ENCODE peak calls at places on chromosomes 5 and 9, in ten cellular contexts. K is SJSA1; L is aorta; N is testis; Q is naive thymus-derived CD4-positive, alpha-beta T cell; V is GM23338; Y is MM.1S; O is thoracic aorta; W is SK-N-SH; T is upper lobe of right lung. M is an unnamed sample. For H3K27me3, the result is how much of the 10 kb centered on the place peaks cover.

GRCh38 chr5:134088994-134089560 is 25.4 kb upstream of the TCF7 start:
- DNase-seq in T (no peak), Y (no peak), W (peak), O (no peak), K (no peak), L (no peak), N (no peak), Q (no peak), V (no peak), M (no peak)

GRCh38 chr5:32057157-32058096 is 116.7 kb downstream of the GOLPH3 start:
- DNase-seq in O (no peak), K (no peak), T (no peak), Q (no peak), W (no peak), Y (no peak), N (no peak), V (peak), L (no peak), M (no peak)

GRCh38 chr9:120735415-120736126 is 21.3 kb upstream of the MEGF9 start:
- DNase-seq in V (no peak), Y (no peak), Q (no peak), W (no peak), N (no peak), O (no peak), T (peak), L (no peak), K (no peak), M (no peak)

GRCh38 chr5:50406874-50407273 is 34.2 kb downstream of the EMB start:
- DNase-seq in W (no peak), T (no peak), Q (no peak), K (no peak), O (no peak), L (no peak), V (no peak), N (no peak), Y (no peak), M (no peak)

GRCh38 chr9:38360880-38361836 is 31.3 kb upstream of the ALDH1B1 start:
- DNase-seq in W (no peak), T (no peak), L (no peak), N (no peak), K (no peak), Q (no peak), V (no peak), Y (no peak), O (no peak), M (no peak)

GRCh38 chr5:143918961-143919360 is 107.0 kb downstream of the HMHB1 start:
- DNase-seq in W (no peak), K (no peak), V (no peak), Q (no peak), O (no peak), L (no peak), T (no peak), N (no peak), Y (no peak), M (no peak)

GRCh38 chr9:134293576-134294227 is 32.6 kb upstream of the RXRA start:
- DNase-seq in L (peak), V (no peak), T (no peak), Y (no peak), K (no peak), Q (no peak), O (no peak), N (no peak), W (peak), M (no peak)

GRCh38 chr5:149257875-149258705 is 13.6 kb upstream of the AFAP1L1 start:
- DNase-seq in Y (no peak), L (no peak), T (no peak), V (no peak), K (peak), O (no peak), Q (no peak), W (no peak), N (no peak), M (no peak)

GRCh38 chr5:21711854-21712752 is 1141.0 kb downstream of the CDH12 start:
- DNase-seq in W (no peak), Y (no peak), V (peak), K (no peak), L (no peak), T (no peak), N (no peak), Q (no peak), O (no peak), M (no peak)

GRCh38 chr5:39892708-39893107 is 467.9 kb upstream of the DAB2 start:
- DNase-seq in T (no peak), N (no peak), Y (peak), O (no peak), L (no peak), V (no peak), K (no peak), Q (no peak), W (no peak), M (no peak)

GRCh38 chr9:117555964-117556629 is 141.2 kb upstream of the ASTN2 start:
- DNase-seq in Y (peak), L (no peak), Q (no peak), O (no peak), V (peak), T (peak), W (peak), N (peak), K (peak), M (peak)

GRCh38 chr9:109652112-109652511 is 127.9 kb upstream of the PALM2AKAP2 start:
- DNase-seq in K (no peak), O (no peak), Q (no peak), N (no peak), L (no peak), T (no peak), Y (no peak), V (no peak), W (no peak), M (no peak)

GRCh38 chr5:123951204-123951977 is 439.4 kb downstream of the CSNK1G3 start:
- DNase-seq in K (peak), W (no peak), T (no peak), Q (no peak), N (no peak), V (no peak), Y (no peak), O (no peak), L (no peak), M (no peak)

GRCh38 chr9:134861586-134862334 is 18.9 kb upstream of the FCN2 start:
- DNase-seq in K (peak), N (no peak), Q (no peak), O (no peak), V (no peak), T (peak), Y (no peak), L (no peak), W (no peak), M (no peak)

GRCh38 chr9:29778281-29778849 is 2205.1 kb upstream of the C9orf72 start:
- DNase-seq in K (no peak), Q (no peak), O (no peak), V (no peak), T (no peak), L (no peak), W (no peak), Y (no peak), N (no peak), M (no peak)

GRCh38 chr9:83384214-83384613 is 154.0 kb downstream of the FRMD3 start:
- DNase-seq in L (no peak), W (peak), T (no peak), Y (no peak), K (no peak), O (no peak), V (no peak), Q (no peak), N (no peak), M (no peak)

GRCh38 chr9:120927125-120928014 is 774 bp upstream of the TRAF1 start:
- DNase-seq in K (no peak), N (no peak), O (no peak), W (no peak), Y (no peak), T (no peak), Q (no peak), V (no peak), L (no peak), M (no peak)

GRCh38 chr5:133035224-133035623 is 8.9 kb upstream of the ZCCHC10 start:
- DNase-seq in Q (no peak), Y (no peak), O (no peak), W (no peak), T (no peak), L (no peak), N (no peak), K (no peak), V (no peak), M (no peak)

GRCh38 chr9:78680196-78680595 is 383.3 kb downstream of the PSAT1 start:
- DNase-seq in L (no peak), K (no peak), Y (no peak), O (no peak), N (no peak), V (peak), Q (no peak), T (no peak), W (no peak), M (no peak)

GRCh38 chr9:116741106-116741740 is 54.1 kb downstream of the TRIM32 start:
- DNase-seq in K (no peak), Q (no peak), T (no peak), Y (no peak), V (peak), O (no peak), W (no peak), N (no peak), L (no peak), M (peak)

GRCh38 chr5:90747175-90747574 is 188.6 kb downstream of the ADGRV1 start:
- DNase-seq in W (no peak), V (no peak), N (no peak), K (no peak), O (no peak), Q (no peak), T (no peak), Y (no peak), L (no peak), M (no peak)

GRCh38 chr9:89536618-89537017 is 38.7 kb upstream of the SEMA4D start:
- DNase-seq in O (no peak), L (no peak), Y (no peak), Q (no peak), W (peak), V (no peak), N (no peak), K (no peak), T (no peak), M (no peak)

GRCh38 chr9:504921-505821 is 290.5 kb downstream of the DOCK8 start:
- DNase-seq in L (peak), W (peak), K (no peak), T (peak), Y (no peak), N (peak), V (peak), O (no peak), Q (peak), M (peak)

GRCh38 chr9:120999317-120999716 is 50.8 kb downstream of the C5 start:
- DNase-seq in O (no peak), Y (no peak), V (no peak), Q (no peak), N (no peak), T (no peak), L (no peak), K (no peak), W (no peak), M (no peak)

GRCh38 chr5:140570058-140570457 is 5.4 kb downstream of the SLC35A4 start:
- DNase-seq in K (no peak), T (peak), N (no peak), O (no peak), Q (no peak), V (no peak), W (no peak), Y (no peak), L (no peak), M (peak)

GRCh38 chr5:6822068-6822467 is 108.8 kb downstream of the TENT4A start:
- DNase-seq in W (no peak), Q (no peak), N (no peak), L (no peak), T (no peak), Y (no peak), V (no peak), K (no peak), O (no peak), M (no peak)

GRCh38 chr5:57551974-57552537 is 69.4 kb upstream of the ACTBL2 start:
- DNase-seq in V (no peak), N (no peak), K (no peak), O (no peak), Q (no peak), W (no peak), L (no peak), T (no peak), Y (no peak), M (no peak)

GRCh38 chr9:111287127-111287526 is 42.9 kb downstream of the OR2K2 start:
- DNase-seq in W (no peak), V (peak), Q (no peak), Y (no peak), O (no peak), N (no peak), K (no peak), L (no peak), T (no peak), M (no peak)

GRCh38 chr5:136424835-136425694 is 59.7 kb upstream of the TRPC7 start:
- DNase-seq in W (peak), Q (no peak), O (no peak), Y (peak), T (peak), K (peak), N (peak), L (peak), V (peak), M (peak)

GRCh38 chr9:75360258-75360657 is 271.9 kb downstream of the OSTF1 start:
- DNase-seq in Q (no peak), T (no peak), W (no peak), K (no peak), N (no peak), Y (no peak), L (no peak), V (peak), O (no peak), M (no peak)

GRCh38 chr5:2751592-2752021 is at the start of gene IRX2:
- DNase-seq in K (peak), T (peak), V (peak), N (peak), W (no peak), O (no peak), L (no peak), Y (no peak), Q (no peak), M (peak)

GRCh38 chr5:84603557-84604185 is 219.0 kb upstream of the EDIL3 start:
- DNase-seq in L (peak), O (no peak), Q (no peak), N (no peak), K (no peak), Y (no peak), W (no peak), T (no peak), V (no peak), M (no peak)

GRCh38 chr5:179827684-179828083 is 7.0 kb downstream of the SQSTM1 start:
- DNase-seq in Q (no peak), K (no peak), Y (no peak), T (peak), O (no peak), L (peak), W (peak), V (peak), N (no peak), M (peak)

GRCh38 chr9:132350861-132351315 is 3.9 kb downstream of the SETX start:
- DNase-seq in Q (no peak), K (no peak), Y (peak), L (no peak), T (no peak), N (no peak), V (no peak), W (no peak), O (no peak), M (no peak)

GRCh38 chr5:140631831-140632365 is 1.1 kb downstream of the CD14 start:
- DNase-seq in Q (peak), T (no peak), O (no peak), L (peak), K (no peak), N (no peak), W (no peak), V (peak), Y (peak), M (peak)

GRCh38 chr5:135081240-135081639 is 47.2 kb upstream of the PITX1 start:
- DNase-seq in Y (no peak), Q (no peak), T (no peak), O (no peak), N (no peak), W (no peak), L (no peak), V (no peak), K (no peak), M (no peak)

GRCh38 chr5:43191740-43192557 is at the start of gene NIM1K:
- DNase-seq in O (peak), Q (peak), W (peak), K (peak), V (peak), N (peak), T (peak), L (peak), Y (peak), M (peak)

GRCh38 chr9:2299843-2300205 is 284.7 kb downstream of the SMARCA2 start:
- DNase-seq in L (no peak), T (no peak), O (no peak), K (no peak), N (no peak), Q (no peak), Y (no peak), W (no peak), V (no peak), M (no peak)

GRCh38 chr9:127396253-127396807 is 639 bp upstream of the SLC2A8 start:
- DNase-seq in O (no peak), V (no peak), T (no peak), Q (no peak), Y (no peak), N (no peak), K (no peak), W (no peak), L (no peak), M (no peak)

GRCh38 chr5:131379723-131380122 is 115.9 kb downstream of the CDC42SE2 start:
- DNase-seq in O (no peak), V (no peak), W (no peak), T (no peak), K (peak), Y (peak), N (no peak), Q (peak), L (no peak), M (no peak)

GRCh38 chr5:131377785-131378325 is 114.0 kb downstream of the CDC42SE2 start:
- DNase-seq in Q (no peak), Y (no peak), T (no peak), V (no peak), K (no peak), O (no peak), W (no peak), L (no peak), N (no peak), M (no peak)

GRCh38 chr5:131381011-131381410 is 117.2 kb downstream of the CDC42SE2 start:
- DNase-seq in W (no peak), O (no peak), T (no peak), Q (no peak), K (no peak), L (no peak), N (no peak), V (no peak), Y (peak), M (no peak)

GRCh38 chr5:131381792-131382191 is 117.9 kb downstream of the CDC42SE2 start:
- DNase-seq in Y (peak), Q (no peak), V (no peak), L (no peak), N (no peak), W (no peak), T (no peak), O (no peak), K (no peak), M (no peak)

GRCh38 chr5:131379071-131379538 is 115.3 kb downstream of the CDC42SE2 start:
- DNase-seq in K (no peak), W (no peak), O (no peak), N (no peak), T (no peak), V (no peak), L (no peak), Q (no peak), Y (peak), M (no peak)
- H3K27me3 ChIP-seq in K (under half), W (under half), O (under half), N (under half), T (under half), V (under half), L (under half), Q (under half), Y (under half), M (under half)

GRCh38 chr9:136115641-136116359 is 2.9 kb downstream of the TMEM250 start:
- DNase-seq in V (no peak), W (no peak), K (no peak), Y (no peak), T (no peak), O (no peak), N (no peak), L (no peak), Q (no peak), M (no peak)
- H3K4me3 ChIP-seq in V (no peak), W (no peak), K (no peak), Y (no peak), T (no peak), O (no peak), N (no peak), L (no peak), Q (no peak), M (no peak)

GRCh38 chr9:4739587-4740372 is 1.2 kb downstream of the AK3 start:
- DNase-seq in L (no peak), Q (no peak), O (no peak), T (peak), K (no peak), W (peak), V (peak), Y (no peak), N (peak), M (no peak)
- H3K27me3 ChIP-seq in L (under half), Q (under half), O (under half), T (under half), K (under half), W (under half), V (under half), Y (under half), N (under half), M (under half)

GRCh38 chr5:60445427-60445826 is 254.5 kb downstream of the DEPDC1B start:
- DNase-seq in Y (no peak), O (no peak), Q (no peak), T (no peak), W (no peak), V (no peak), N (no peak), K (no peak), L (no peak), M (no peak)

GRCh38 chr5:60447488-60447920 is 252.5 kb downstream of the DEPDC1B start:
- DNase-seq in K (no peak), O (no peak), L (no peak), V (no peak), Q (no peak), N (no peak), W (no peak), T (no peak), Y (no peak), M (no peak)

GRCh38 chr5:60446917-60447316 is 253.0 kb downstream of the DEPDC1B start:
- DNase-seq in V (no peak), K (no peak), L (no peak), W (no peak), Q (no peak), O (no peak), N (no peak), T (no peak), Y (no peak), M (no peak)
- H3K4me3 ChIP-seq in V (no peak), K (no peak), L (no peak), W (no peak), Q (no peak), O (no peak), N (no peak), T (no peak), Y (no peak), M (no peak)

GRCh38 chr5:54959673-54960418 is 25.5 kb downstream of the ESM1 start:
- DNase-seq in T (no peak), Y (no peak), N (peak), Q (no peak), K (no peak), V (peak), L (no peak), O (no peak), W (no peak), M (peak)

DNA sequence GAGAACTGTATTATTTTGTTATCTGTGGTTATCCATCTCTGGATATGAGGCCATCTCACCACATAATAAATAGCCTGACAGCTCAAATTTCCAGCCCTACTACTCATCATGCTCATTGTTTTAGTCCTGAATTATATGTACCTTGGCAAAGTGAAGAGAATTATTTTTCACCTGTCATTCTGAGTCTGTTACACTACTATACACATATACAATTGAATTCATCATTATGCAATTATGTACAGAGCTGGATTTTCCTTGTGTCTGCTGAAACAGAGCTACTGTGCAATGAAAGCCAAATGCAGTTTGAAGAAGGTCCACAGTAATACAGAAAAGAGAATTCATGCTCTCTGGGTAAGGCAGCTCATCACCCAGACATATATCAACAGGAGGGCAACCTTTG is 28.5 kb downstream of the ESM1 start:
- DNase-seq in V (no peak), N (no peak), L (no peak), O (no peak), T (no peak), Q (no peak), K (no peak), W (no peak), Y (no peak), M (no peak)
- H3K27me3 ChIP-seq in V (under half), N (under half), L (under half), O (under half), T (under half), Q (under half), K (under half), W (under half), Y (under half), M (under half)

DNA sequence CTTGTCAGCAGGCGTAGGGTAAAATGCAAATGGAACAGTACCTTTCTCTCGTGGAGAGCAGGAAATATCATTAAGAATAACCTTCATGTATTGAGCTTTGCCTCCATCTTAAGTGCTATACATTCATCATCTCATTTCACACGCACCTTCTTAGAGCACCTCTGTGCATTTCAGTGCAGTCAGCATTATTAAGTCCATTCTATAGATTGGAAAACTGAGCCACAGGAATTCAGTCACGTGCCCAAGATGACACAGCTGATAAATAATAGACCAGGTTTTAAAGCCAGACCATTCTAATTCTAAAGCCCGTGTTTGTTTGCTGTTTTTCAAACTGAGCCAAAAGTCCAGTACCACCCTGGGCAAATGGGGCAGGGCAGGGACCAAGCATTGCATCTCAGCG is 109.2 kb upstream of the WWC1 start:
- DNase-seq in Y (no peak), O (no peak), Q (no peak), T (no peak), L (no peak), N (no peak), K (no peak), W (no peak), V (no peak), M (no peak)
- H3K4me3 ChIP-seq in Y (no peak), O (no peak), Q (no peak), T (no peak), L (no peak), N (no peak), K (no peak), W (no peak), V (no peak), M (no peak)